ENCODE peak calls at places on chromosome 13, in five cellular contexts. W is left cardiac atrium, O is mesothelial cell of epicardium, L is activated T-helper 1 cell treated with Interleukin-2 at 50 U/mL for 16 hours, X is EL. M is an unnamed sample.
A peak's percentile ranks its signal among the peaks of the same experiment; 100 is the strongest.

GRCh38 chr13:30906411-30906990 is 430 bp downstream of the MEDAG start:
- DNase-seq in W (peak; percentile 32), L (no peak), X (no peak), O (no peak), M (no peak)

GRCh38 chr13:72435251-72435650 is 292.2 kb downstream of the MZT1 start:
- DNase-seq in W (no peak), O (no peak), X (no peak), L (no peak), M (no peak)

GRCh38 chr13:108595416-108596257 is 33.8 kb upstream of the MYO16 start:
- DNase-seq in W (no peak), O (no peak), L (no peak), X (no peak), M (no peak)

GRCh38 chr13:82370306-82370705 is 1512.0 kb downstream of the SLITRK1 start:
- DNase-seq in X (peak; percentile 65), L (no peak), O (no peak), W (no peak), M (no peak)

GRCh38 chr13:50526771-50527567 is 316.5 kb downstream of the DLEU7 start:
- DNase-seq in X (no peak), W (no peak), L (no peak), O (no peak), M (no peak)

GRCh38 chr13:36323951-36324566 is 22.1 kb downstream of the SPART start:
- DNase-seq in L (no peak), O (no peak), W (no peak), X (peak; percentile 77), M (no peak)

GRCh38 chr13:22938576-22938975 is 242.2 kb upstream of the SGCG start:
- DNase-seq in W (no peak), L (no peak), O (no peak), X (no peak), M (no peak)

GRCh38 chr13:92954746-92955145 is 271.9 kb upstream of the GPC6 start:
- DNase-seq in L (no peak), O (no peak), X (no peak), W (no peak), M (no peak)

GRCh38 chr13:37014609-37015008 is 14.0 kb downstream of the EXOSC8 start:
- DNase-seq in W (no peak), X (peak; percentile 30), L (no peak), O (no peak), M (no peak)

GRCh38 chr13:98451676-98452105 is 125.2 kb downstream of the STK24 start:
- DNase-seq in W (peak; percentile 69), X (no peak), L (no peak), O (no peak), M (no peak)

GRCh38 chr13:47117268-47117667 is 220.4 kb upstream of the HTR2A start:
- DNase-seq in X (peak; percentile 69), W (no peak), O (no peak), L (no peak), M (no peak)

GRCh38 chr13:97879646-97880297 is 73.7 kb upstream of the IPO5 start:
- DNase-seq in X (peak; percentile 93), W (no peak), O (no peak), L (no peak), M (no peak)

GRCh38 chr13:40528881-40529280 is 137.6 kb downstream of the FOXO1 start:
- DNase-seq in L (no peak), O (no peak), X (peak; percentile 6), W (no peak), M (no peak)

GRCh38 chr13:48624858-48625257 is 28.9 kb upstream of the CYSLTR2 start:
- DNase-seq in O (no peak), X (no peak), W (no peak), L (no peak), M (no peak)

GRCh38 chr13:110499621-110500281 is 61.8 kb downstream of the RAB20 start:
- DNase-seq in W (no peak), O (no peak), L (no peak), X (peak; percentile 84), M (no peak)

GRCh38 chr13:95267662-95268369 is 33.4 kb downstream of the ABCC4 start:
- DNase-seq in W (no peak), L (no peak), O (no peak), X (peak; percentile 96), M (no peak)

GRCh38 chr13:99572921-99573320 is 71.6 kb downstream of the TM9SF2 start:
- DNase-seq in O (no peak), X (no peak), W (no peak), L (no peak), M (no peak)

M was measured in CD14-positive monocyte.